ENCODE peak calls at places on chromosomes 11 and 22, in four cellular contexts. S is testis, H is PC-3, C is A549. D is an unnamed sample.
A peak's percentile ranks its signal among the peaks of the same experiment; 100 is the strongest.

GRCh38 chr11:130516175-130516867 is 67.9 kb downstream of the ADAMTS15 start:
- DNase-seq in S (no peak), C (no peak), H (no peak), D (no peak)

GRCh38 chr22:48365386-48365785 is 1462.3 kb downstream of the BRD1 start:
- DNase-seq in C (no peak), H (no peak), S (no peak), D (peak; percentile 19)

GRCh38 chr11:6475936-6476335 is 2.2 kb upstream of the TRIM3 start:
- DNase-seq in C (no peak), H (peak; percentile 48), S (no peak), D (peak; percentile 72)

GRCh38 chr11:77201370-77201769 is 73.3 kb downstream of the MYO7A start:
- DNase-seq in S (peak; percentile 12), C (no peak), H (no peak), D (no peak)

GRCh38 chr11:40376346-40376745 is 1083.1 kb downstream of the LRRC4C start:
- DNase-seq in C (no peak), H (no peak), S (no peak), D (no peak)

GRCh38 chr11:104581246-104581980 is 316.8 kb downstream of the CASP12 start:
- DNase-seq in H (peak; percentile 79), S (no peak), C (no peak), D (no peak)

GRCh38 chr11:48025983-48026340 is 45.6 kb downstream of the PTPRJ start:
- DNase-seq in H (no peak), S (no peak), C (no peak), D (no peak)

GRCh38 chr11:12017243-12017678 is 8.8 kb upstream of the DKK3 start:
- DNase-seq in C (no peak), H (no peak), S (no peak), D (no peak)

GRCh38 chr11:47667135-47667534 is 24.8 kb upstream of the MTCH2 start:
- DNase-seq in S (no peak), C (no peak), H (no peak), D (no peak)

GRCh38 chr11:92045325-92045724 is 179.3 kb upstream of the FAT3 start:
- DNase-seq in S (no peak), H (no peak), C (no peak), D (no peak)

GRCh38 chr11:131924001-131924400 is 553.6 kb downstream of the NTM start:
- DNase-seq in H (no peak), C (no peak), S (no peak), D (no peak)

GRCh38 chr22:49052023-49052538 is 775.6 kb downstream of the BRD1 start:
- DNase-seq in S (peak; percentile 48), C (no peak), H (no peak), D (no peak)

GRCh38 chr11:117610901-117611300 is 186.1 kb downstream of the DSCAML1 start:
- DNase-seq in C (no peak), H (no peak), S (no peak), D (no peak)

GRCh38 chr11:102792604-102793003 is 5.4 kb downstream of the MMP1 start:
- DNase-seq in H (no peak), S (no peak), C (no peak), D (no peak)

DNA sequence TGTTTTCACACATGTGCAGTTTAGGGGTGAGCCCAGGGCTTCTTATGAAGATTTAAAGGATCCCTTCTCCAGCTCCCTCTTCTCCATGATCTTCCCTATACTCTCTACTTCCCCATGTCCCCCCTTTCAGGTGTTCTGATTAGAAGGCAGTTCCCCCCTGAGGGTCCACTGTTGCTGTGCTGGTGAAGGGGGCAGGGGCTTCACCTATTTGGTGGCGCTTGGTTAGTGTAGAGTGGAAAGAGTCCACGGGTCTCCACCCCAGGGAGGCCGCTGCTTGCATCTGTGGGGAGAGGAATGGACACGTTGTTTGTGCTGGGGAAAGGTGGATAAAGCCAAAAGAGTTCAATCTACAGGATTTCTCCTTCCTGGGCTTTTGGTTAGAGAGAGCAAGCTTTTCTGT is 49.3 kb downstream of the BCR start:
- DNase-seq in S (no peak), C (no peak), H (no peak), D (no peak)
- H3K4me3 ChIP-seq in S (no peak overlapping the region), C (no peak overlapping the region), H (no peak overlapping the region), D (no peak overlapping the region)

GRCh38 chr11:122745111-122745510 is 89.6 kb downstream of the UBASH3B start:
- DNase-seq in H (no peak), S (no peak), C (no peak), D (no peak)

GRCh38 chr11:122741613-122742012 is 86.1 kb downstream of the UBASH3B start:
- DNase-seq in C (no peak), S (peak; percentile 50), H (no peak), D (no peak)

GRCh38 chr11:122742350-122742749 is 86.8 kb downstream of the UBASH3B start:
- DNase-seq in H (no peak), C (no peak), S (no peak), D (no peak)

GRCh38 chr11:122743949-122744876 is 88.7 kb downstream of the UBASH3B start:
- DNase-seq in S (no peak), H (no peak), C (no peak), D (peak; percentile 31)

GRCh38 chr11:122743093-122743741 is 87.7 kb downstream of the UBASH3B start:
- DNase-seq in C (no peak), H (no peak), S (no peak), D (no peak)
- H3K27ac ChIP-seq in C (no peak overlapping the region), H (no peak overlapping the region), S (no peak overlapping the region), D (peak overlapping the region; percentile 73)

GRCh38 chr11:921921-922678 is 3.6 kb upstream of the AP2A2 start:
- DNase-seq in S (no peak), H (no peak), C (no peak), D (no peak)
- H3K4me3 ChIP-seq in S (no peak overlapping the region), H (no peak overlapping the region), C (no peak overlapping the region), D (no peak overlapping the region)

DNA sequence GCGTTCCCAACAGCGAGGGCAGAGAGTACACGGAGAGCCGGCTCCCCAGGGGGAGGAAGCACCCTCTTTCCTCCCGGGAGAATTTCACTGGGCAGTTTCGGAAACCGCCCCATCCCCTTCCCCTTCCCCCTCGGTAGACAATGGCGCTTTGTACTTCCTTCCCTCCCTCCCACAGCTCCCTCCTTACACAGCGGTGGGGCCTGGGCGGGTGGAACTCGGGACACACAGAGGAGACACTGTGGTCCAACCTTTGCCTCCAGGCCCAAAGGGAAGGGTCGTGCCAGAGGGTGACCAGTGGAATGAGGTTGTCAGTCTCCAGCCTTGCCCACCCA is 4.3 kb downstream of the SMTN start:
- DNase-seq in S (peak; percentile 48), C (no peak), H (no peak), D (no peak)
- H3K27ac ChIP-seq in S (peak overlapping the region; percentile 90), C (peak overlapping the region; percentile 94), H (no peak overlapping the region), D (peak overlapping the region; percentile 89)

GRCh38 chr22:50665738-50666137 is 6.9 kb upstream of the SHANK3 start:
- DNase-seq in S (no peak), C (no peak), H (no peak), D (no peak)

GRCh38 chr22:50660306-50660705 is 12.3 kb upstream of the SHANK3 start:
- DNase-seq in S (no peak), C (no peak), H (no peak), D (no peak)

GRCh38 chr22:50670914-50671538 is 1.6 kb upstream of the SHANK3 start:
- DNase-seq in H (no peak), S (no peak), C (no peak), D (no peak)

GRCh38 chr22:50670513-50670912 is 2.1 kb upstream of the SHANK3 start:
- DNase-seq in S (no peak), C (no peak), H (no peak), D (no peak)

DNA sequence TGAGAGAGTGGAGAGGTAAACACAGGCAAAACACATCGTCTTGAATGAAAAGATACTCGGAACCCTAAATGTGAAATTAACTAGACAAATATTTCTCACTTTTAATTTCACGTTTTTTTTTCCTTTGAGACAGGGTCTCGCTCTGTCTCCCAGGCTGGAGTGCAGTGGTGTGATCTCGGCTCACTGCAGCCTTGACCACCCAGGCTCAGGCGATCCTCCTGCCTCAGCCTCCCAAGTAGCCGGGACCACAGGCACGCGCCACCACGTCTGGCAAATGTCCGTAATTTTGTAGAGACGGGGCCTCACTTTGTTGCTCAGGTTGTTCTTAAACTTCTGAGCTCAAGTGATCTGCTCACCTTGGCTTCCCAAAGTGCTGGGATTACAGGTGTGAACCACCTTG is 7.4 kb upstream of the SHANK3 start:
- DNase-seq in C (no peak), S (no peak), H (no peak), D (no peak)
- H3K4me3 ChIP-seq in C (no peak overlapping the region), S (no peak overlapping the region), H (no peak overlapping the region), D (no peak overlapping the region)

GRCh38 chr11:63915961-63916836 is 765 bp downstream of the RCOR2 start:
- DNase-seq in S (peak; percentile 56), H (peak; percentile 23), C (peak; percentile 70), D (peak; percentile 37)
- H3K27ac ChIP-seq in S (no peak overlapping the region), H (no peak overlapping the region), C (peak overlapping the region; percentile 92), D (peak overlapping the region; percentile 85)

GRCh38 chr11:66336234-66337102 is at the start of gene RIN1:
- DNase-seq in S (no peak), H (peak; percentile 95), C (peak; percentile 93), D (peak; percentile 75)

GRCh38 chr11:66335531-66336233 is 552 bp downstream of the RIN1 start:
- DNase-seq in C (no peak), S (no peak), H (peak; percentile 58), D (no peak)

GRCh38 chr11:66333220-66333877 is 2.9 kb downstream of the RIN1 start:
- DNase-seq in S (no peak), H (no peak), C (no peak), D (no peak)

GRCh38 chr11:66333896-66334604 is 2.2 kb downstream of the RIN1 start:
- DNase-seq in C (no peak), H (no peak), S (no peak), D (no peak)

GRCh38 chr11:66334605-66335442 is 1.4 kb downstream of the RIN1 start:
- DNase-seq in H (no peak), S (no peak), C (no peak), D (no peak)
- H3K4me3 ChIP-seq in H (peak overlapping the region; percentile 81), S (no peak overlapping the region), C (peak overlapping the region; percentile 56), D (peak overlapping the region; percentile 53)

GRCh38 chr11:16924826-16925494 is 89.3 kb downstream of the PLEKHA7 start:
- DNase-seq in C (peak; percentile 96), H (peak; percentile 96), S (peak; percentile 71), D (peak; percentile 86)
- H3K27ac ChIP-seq in C (peak overlapping the region; percentile 83), H (peak overlapping the region; percentile 69), S (no peak overlapping the region), D (peak overlapping the region; percentile 77)

GRCh38 chr11:124897681-124898680 is at the start of gene ROBO4:
- DNase-seq in S (no peak), H (peak; percentile 97), C (no peak), D (no peak)
- H3K4me3 ChIP-seq in S (no peak within 1 kb of the TSS), H (peak within 1 kb of the TSS; percentile 19), C (no peak within 1 kb of the TSS), D (peak within 1 kb of the TSS; percentile 20)

GRCh38 chr22:28956506-28956905 is 73.1 kb downstream of the ZNRF3 start:
- DNase-seq in S (no peak), C (no peak), H (no peak), D (no peak)

GRCh38 chr22:28953399-28953798 is 70.0 kb downstream of the ZNRF3 start:
- DNase-seq in H (no peak), S (no peak), C (no peak), D (no peak)

GRCh38 chr22:28958611-28959010 is 75.2 kb downstream of the ZNRF3 start:
- DNase-seq in C (no peak), S (no peak), H (no peak), D (no peak)

GRCh38 chr22:28953976-28954880 is 70.9 kb downstream of the ZNRF3 start:
- DNase-seq in H (no peak), C (no peak), S (no peak), D (no peak)

GRCh38 chr22:28955817-28956216 is 72.4 kb downstream of the ZNRF3 start:
- DNase-seq in S (no peak), C (no peak), H (no peak), D (peak; percentile 27)
- H3K27ac ChIP-seq in S (no peak overlapping the region), C (no peak overlapping the region), H (no peak overlapping the region), D (no peak overlapping the region)

D was measured in stomach.